ENCODE peak calls at places on chromosomes 11 and 22, in six cellular contexts. K is esophagus muscularis mucosa, Y is ovary, T is hepatocyte, O is brain microvascular endothelial cell, A is glutamatergic neuron. G is an unnamed sample.

GRCh38 chr11:3156282-3156660 is 8.8 kb downstream of the OSBPL5 start:
- DNase-seq in O (peak), T (peak), K (no peak), A (peak), Y (peak), G (no peak)

GRCh38 chr11:105466582-105467228 is 143.2 kb upstream of the GRIA4 start:
- DNase-seq in O (peak), Y (no peak), T (peak), K (no peak), A (no peak), G (no peak)

GRCh38 chr11:8059030-8059429 is 22.0 kb upstream of the TUB start:
- DNase-seq in A (no peak), T (no peak), K (no peak), Y (no peak), O (no peak), G (peak)

GRCh38 chr11:113577356-113578163 is 102.4 kb upstream of the DRD2 start:
- DNase-seq in K (peak), Y (no peak), O (no peak), T (no peak), A (no peak), G (peak)

GRCh38 chr11:77771135-77771534 is 49.4 kb downstream of the RSF1 start:
- DNase-seq in O (no peak), A (no peak), K (no peak), Y (no peak), T (no peak), G (no peak)

GRCh38 chr11:118430956-118431355 is 5.3 kb upstream of the KMT2A start:
- DNase-seq in O (no peak), A (no peak), Y (no peak), T (no peak), K (no peak), G (no peak)

GRCh38 chr22:24066872-24067271 is 55.8 kb downstream of the CABIN1 start:
- DNase-seq in T (no peak), O (no peak), Y (no peak), A (no peak), K (no peak), G (no peak)

GRCh38 chr11:79060081-79060480 is 380.7 kb downstream of the TENM4 start:
- DNase-seq in K (no peak), A (no peak), Y (no peak), O (no peak), T (no peak), G (no peak)

GRCh38 chr11:116431842-116432241 is 340.9 kb downstream of the BUD13 start:
- DNase-seq in A (no peak), K (no peak), T (no peak), O (no peak), Y (no peak), G (no peak)

GRCh38 chr22:41367039-41367679 is 14.6 kb upstream of the TEF start:
- DNase-seq in A (peak), T (peak), K (peak), O (peak), Y (peak), G (peak)

GRCh38 chr11:108009497-108010360 is 1.0 kb downstream of the CUL5 start:
- DNase-seq in O (peak), K (no peak), T (peak), A (no peak), Y (no peak), G (no peak)

GRCh38 chr22:49290286-49290685 is 537.4 kb downstream of the BRD1 start:
- DNase-seq in T (no peak), Y (no peak), A (no peak), O (no peak), K (no peak), G (peak)

GRCh38 chr11:66221726-66222236 is 46.7 kb upstream of the RAB1B start:
- DNase-seq in K (no peak), T (no peak), O (no peak), A (no peak), Y (no peak), G (no peak)

GRCh38 chr11:103380031-103380430 is 270.8 kb downstream of the DYNC2H1 start:
- DNase-seq in Y (no peak), T (no peak), K (no peak), O (no peak), A (no peak), G (no peak)

GRCh38 chr11:116692318-116693106 is 80.3 kb downstream of the BUD13 start:
- DNase-seq in Y (no peak), T (no peak), K (no peak), O (no peak), A (no peak), G (peak)

GRCh38 chr22:48621085-48621484 is 1206.6 kb downstream of the BRD1 start:
- DNase-seq in O (no peak), Y (no peak), A (no peak), K (no peak), T (no peak), G (no peak)

GRCh38 chr22:38104084-38104483 is 6.4 kb downstream of the BAIAP2L2 start:
- DNase-seq in O (peak), A (no peak), Y (no peak), K (no peak), T (no peak), G (no peak)

GRCh38 chr11:109641549-109641948 is 219.6 kb downstream of the C11orf87 start:
- DNase-seq in A (no peak), O (peak), Y (no peak), T (peak), K (no peak), G (no peak)

GRCh38 chr11:32148824-32149223 is 58.0 kb downstream of the RCN1 start:
- DNase-seq in T (no peak), A (no peak), K (no peak), Y (no peak), O (no peak), G (no peak)

GRCh38 chr11:83768476-83768875 is 482.3 kb upstream of the CCDC90B start:
- DNase-seq in A (no peak), Y (no peak), O (no peak), K (no peak), T (peak), G (no peak)

GRCh38 chr11:72683782-72684200 is 9.6 kb upstream of the PDE2A start:
- DNase-seq in A (peak), K (peak), Y (peak), T (peak), O (peak), G (peak)

GRCh38 chr11:17206448-17206847 is 1.3 kb downstream of the PIK3C2A start:
- DNase-seq in O (no peak), T (peak), K (no peak), A (no peak), Y (no peak), G (no peak)

GRCh38 chr22:25419247-25420113 is 145.0 kb upstream of the GRK3 start:
- DNase-seq in O (peak), K (no peak), Y (no peak), A (no peak), T (peak), G (no peak)

GRCh38 chr22:47151490-47151889 is 389.0 kb downstream of the TBC1D22A start:
- DNase-seq in K (no peak), Y (no peak), T (no peak), A (no peak), O (peak), G (no peak)

GRCh38 chr11:89220684-89221339 is 43.1 kb downstream of the TYR start:
- DNase-seq in O (no peak), Y (no peak), T (no peak), K (no peak), A (no peak), G (no peak)

GRCh38 chr11:87970762-87971161 is 204.5 kb downstream of the RAB38 start:
- DNase-seq in O (no peak), T (no peak), A (no peak), Y (no peak), K (no peak), G (no peak)

GRCh38 chr11:134524201-134524600 is 112.2 kb upstream of the B3GAT1 start:
- DNase-seq in O (no peak), T (no peak), Y (no peak), A (peak), K (no peak), G (no peak)

GRCh38 chr11:66388746-66389386 is 17.3 kb upstream of the SLC29A2 start:
- DNase-seq in T (peak), O (peak), A (peak), K (no peak), Y (no peak), G (no peak)

GRCh38 chr11:45652781-45653180 is 12.6 kb downstream of the CHST1 start:
- DNase-seq in A (no peak), O (no peak), K (no peak), T (no peak), Y (no peak), G (peak)

GRCh38 chr11:58276151-58276550 is 8.1 kb upstream of the OR10W1 start:
- DNase-seq in Y (no peak), T (no peak), O (peak), K (no peak), A (no peak), G (no peak)

GRCh38 chr22:33030923-33031525 is 27.2 kb downstream of the SYN3 start:
- DNase-seq in O (no peak), A (no peak), Y (no peak), K (no peak), T (no peak), G (no peak)

GRCh38 chr11:11985954-11986949 is 22.2 kb downstream of the DKK3 start:
- DNase-seq in K (no peak), O (no peak), Y (no peak), A (no peak), T (no peak), G (no peak)

GRCh38 chr11:11989774-11990744 is 18.4 kb downstream of the DKK3 start:
- DNase-seq in Y (no peak), A (no peak), K (no peak), O (no peak), T (no peak), G (no peak)

GRCh38 chr11:11987503-11988022 is 20.9 kb downstream of the DKK3 start:
- DNase-seq in T (no peak), O (peak), K (no peak), A (no peak), Y (no peak), G (no peak)

GRCh38 chr11:11988099-11988651 is 20.3 kb downstream of the DKK3 start:
- DNase-seq in A (no peak), K (no peak), Y (no peak), O (peak), T (no peak), G (no peak)

DNA sequence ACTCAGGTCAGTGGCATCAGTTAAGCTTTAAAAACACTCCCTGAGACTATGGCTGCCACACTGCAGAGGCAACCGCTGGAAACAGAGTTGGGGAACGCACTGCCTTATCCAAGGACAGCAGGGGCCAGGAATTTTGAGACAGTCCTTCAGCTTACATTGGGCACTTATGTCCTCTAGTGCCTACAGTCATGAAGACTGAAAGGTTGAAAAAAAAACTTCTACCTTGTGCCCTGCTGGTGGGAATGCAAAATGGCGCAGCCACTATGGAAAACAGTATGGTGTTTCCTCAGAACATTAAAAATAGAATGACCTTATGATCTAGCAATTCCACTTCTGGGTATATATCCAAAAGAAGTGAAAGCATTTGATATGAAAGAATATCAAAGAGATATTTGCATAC is 19.6 kb downstream of the DKK3 start:
- DNase-seq in A (no peak), O (no peak), K (no peak), Y (no peak), T (no peak), G (no peak)
- TF ChIP-seq CTCF in A (peak), O (peak), K (no peak), Y (no peak), T (peak), G (peak)

GRCh38 chr11:68749061-68749491 is 2.2 kb downstream of the TESMIN start:
- DNase-seq in Y (no peak), K (no peak), A (no peak), T (no peak), O (peak), G (no peak)
- TF ChIP-seq CTCF in Y (no peak), K (no peak), A (no peak), T (no peak), O (peak), G (no peak)

GRCh38 chr11:5684627-5685362 is at the start of gene TRIM5:
- DNase-seq in K (peak), O (peak), Y (peak), A (peak), T (peak), G (peak)
- TF ChIP-seq CTCF in K (peak), O (peak), Y (peak), A (no peak), T (peak), G (peak)

GRCh38 chr11:130070109-130070828 is 575 bp downstream of the APLP2 start:
- DNase-seq in Y (peak), K (no peak), O (no peak), T (peak), A (peak), G (peak)
- TF ChIP-seq CTCF in Y (no peak), K (no peak), O (no peak), T (no peak), A (no peak), G (peak)

GRCh38 chr11:34502949-34503348 is 10.6 kb downstream of the ELF5 start:
- DNase-seq in K (no peak), A (no peak), Y (no peak), T (no peak), O (no peak), G (no peak)

GRCh38 chr11:34507156-34507555 is 6.4 kb downstream of the ELF5 start:
- DNase-seq in K (no peak), O (no peak), T (no peak), A (no peak), Y (no peak), G (no peak)

GRCh38 chr11:34508514-34508913 is 5.1 kb downstream of the ELF5 start:
- DNase-seq in A (no peak), Y (no peak), O (no peak), K (no peak), T (no peak), G (no peak)

GRCh38 chr11:34509336-34509902 is 4.2 kb downstream of the ELF5 start:
- DNase-seq in K (no peak), T (no peak), Y (no peak), A (no peak), O (no peak), G (no peak)

DNA sequence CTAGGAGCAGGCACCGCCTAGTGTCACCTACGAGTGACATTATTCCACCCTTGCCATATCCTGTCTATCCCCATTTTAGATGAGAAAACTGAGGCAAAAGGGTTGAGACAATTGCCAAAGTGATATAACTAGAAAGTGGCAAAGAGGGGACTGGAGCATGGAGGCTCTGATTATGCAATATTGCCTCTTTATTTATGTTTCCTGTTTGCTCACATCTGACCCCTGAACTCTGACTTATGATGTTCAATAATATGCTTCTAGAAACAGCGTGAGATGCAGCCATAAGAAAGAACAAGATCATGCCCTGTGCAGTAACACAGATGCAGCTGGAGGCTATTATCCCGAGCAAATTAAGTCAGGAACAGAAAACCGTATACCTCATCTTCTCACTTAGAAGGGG is 7.7 kb downstream of the ELF5 start:
- DNase-seq in T (no peak), O (no peak), Y (no peak), K (no peak), A (no peak), G (no peak)
- TF ChIP-seq CTCF in T (no peak), O (no peak), Y (no peak), K (no peak), A (no peak), G (no peak)

GRCh38 chr11:132402056-132402684 is 1031.8 kb downstream of the NTM start:
- DNase-seq in T (peak), Y (no peak), K (peak), O (peak), A (peak), G (no peak)
- TF ChIP-seq CTCF in T (peak), Y (no peak), K (peak), O (peak), A (peak), G (peak)

G was measured in osteocyte.